ENCODE peak calls at places on chromosomes 12 and 14, in four cellular contexts. Q, L, N and G are unnamed samples.

GRCh38 chr14:22478670-22479069 is 110.4 kb downstream of the DAD1 start:
- DNase-seq in N (no peak), L (no peak), Q (no peak), G (no peak)

GRCh38 chr14:93464271-93464670 is 33.5 kb downstream of the UNC79 start:
- DNase-seq in N (no peak), Q (peak), L (no peak), G (no peak)

GRCh38 chr12:105369014-105369413 is 38.5 kb downstream of the C12orf75 start:
- DNase-seq in L (no peak), N (no peak), Q (no peak), G (no peak)

GRCh38 chr14:65352964-65353530 is 59.5 kb upstream of the FUT8 start:
- DNase-seq in L (no peak), Q (no peak), N (no peak), G (no peak)

GRCh38 chr12:78085562-78086182 is 255.0 kb downstream of the NAV3 start:
- DNase-seq in N (no peak), L (no peak), Q (no peak), G (no peak)

GRCh38 chr12:114479831-114480230 is 73.9 kb upstream of the TBX5 start:
- DNase-seq in Q (no peak), N (no peak), L (peak), G (no peak)

GRCh38 chr14:104680806-104681688 is 8.4 kb upstream of the INF2 start:
- DNase-seq in Q (no peak), L (no peak), N (no peak), G (peak)

GRCh38 chr14:76708771-76709170 is 52.5 kb upstream of the VASH1 start:
- DNase-seq in Q (no peak), N (no peak), L (peak), G (no peak)

GRCh38 chr12:28872654-28873268 is 276.3 kb upstream of the FAR2 start:
- DNase-seq in Q (peak), N (no peak), L (peak), G (peak)

GRCh38 chr14:29627141-29627540 is 300.5 kb downstream of the PRKD1 start:
- DNase-seq in L (no peak), Q (no peak), N (no peak), G (no peak)

GRCh38 chr12:15631007-15631715 is 158.0 kb downstream of the EPS8 start:
- DNase-seq in L (no peak), N (no peak), Q (no peak), G (no peak)

GRCh38 chr14:51849095-51849494 is 11.3 kb upstream of the GNG2 start:
- DNase-seq in N (no peak), L (no peak), Q (no peak), G (no peak)

GRCh38 chr14:57314690-57315089 is 45.9 kb downstream of the AP5M1 start:
- DNase-seq in Q (no peak), N (no peak), L (no peak), G (no peak)

GRCh38 chr12:108846320-108846719 is 11.1 kb downstream of the SSH1 start:
- DNase-seq in L (no peak), Q (peak), N (no peak), G (no peak)

GRCh38 chr12:108850854-108851573 is 6.4 kb downstream of the SSH1 start:
- DNase-seq in N (peak), L (no peak), Q (peak), G (no peak)

GRCh38 chr12:108852674-108853073 is 4.7 kb downstream of the SSH1 start:
- DNase-seq in Q (no peak), N (no peak), L (no peak), G (no peak)

GRCh38 chr12:108847705-108848104 is 9.7 kb downstream of the SSH1 start:
- DNase-seq in N (no peak), L (no peak), Q (no peak), G (no peak)

GRCh38 chr12:108849653-108850052 is 7.7 kb downstream of the SSH1 start:
- DNase-seq in L (no peak), Q (peak), N (no peak), G (no peak)
- TF ChIP-seq TCF12 in L (no peak), Q (peak), N (no peak), G (no peak)

GRCh38 chr12:122023339-122024131 is 1.9 kb downstream of the BCL7A start:
- DNase-seq in Q (peak), N (no peak), L (peak), G (peak)
- TF ChIP-seq JUND in Q (no peak), N (no peak), L (no peak), G (no peak)

DNA sequence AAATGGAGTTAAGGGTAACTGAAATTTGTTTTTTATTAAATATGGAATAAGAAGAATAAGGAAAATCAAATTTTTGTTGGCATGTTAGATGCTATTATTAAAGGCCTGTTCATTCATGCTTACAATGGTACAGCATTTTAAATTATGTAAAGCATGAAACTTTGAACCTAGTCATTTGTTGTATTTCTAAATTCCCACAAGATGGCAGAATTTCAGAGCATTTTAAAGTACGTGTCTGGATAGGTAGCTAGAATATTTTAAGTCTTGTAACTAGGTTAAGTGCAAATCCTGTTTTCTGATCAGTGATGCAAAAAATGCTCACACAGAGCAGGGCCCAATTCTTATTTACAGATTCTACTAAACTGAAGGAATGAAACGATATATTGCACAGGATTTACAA is 585.6 kb upstream of the MIS18BP1 start:
- DNase-seq in N (peak), L (no peak), Q (no peak), G (no peak)
- TF ChIP-seq TCF12 in N (no peak), L (no peak), Q (no peak), G (no peak)

DNA sequence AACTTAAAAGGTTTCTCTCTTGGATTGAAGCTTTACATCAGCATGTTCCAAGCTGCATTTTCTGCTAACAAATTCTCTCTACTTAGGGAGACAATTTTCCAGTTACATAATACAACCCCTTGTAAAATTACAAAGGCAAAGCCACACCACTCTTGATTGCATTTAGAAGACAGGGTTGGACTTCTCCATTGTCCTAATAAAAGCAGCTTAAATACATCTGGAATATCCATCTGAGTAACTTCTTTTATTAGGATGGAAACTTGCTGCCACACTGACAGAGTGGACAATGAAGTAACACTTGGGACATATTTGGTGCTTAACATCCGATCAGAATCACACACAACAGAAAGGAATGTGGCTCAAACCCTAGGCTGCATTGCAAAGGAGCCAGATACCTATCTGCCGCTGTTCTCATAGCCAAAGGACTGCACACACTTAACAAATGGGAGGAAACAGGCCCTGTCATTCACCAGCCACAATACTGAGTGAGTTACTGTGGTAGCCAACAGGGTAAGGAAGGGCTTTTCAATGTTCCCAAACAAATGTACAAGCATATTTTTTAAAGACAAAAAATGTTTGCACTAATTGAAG is 157.2 kb downstream of the PAX9 start:
- DNase-seq in N (no peak), L (no peak), Q (no peak), G (no peak)
- TF ChIP-seq JUND in N (no peak), L (no peak), Q (no peak), G (no peak)

DNA sequence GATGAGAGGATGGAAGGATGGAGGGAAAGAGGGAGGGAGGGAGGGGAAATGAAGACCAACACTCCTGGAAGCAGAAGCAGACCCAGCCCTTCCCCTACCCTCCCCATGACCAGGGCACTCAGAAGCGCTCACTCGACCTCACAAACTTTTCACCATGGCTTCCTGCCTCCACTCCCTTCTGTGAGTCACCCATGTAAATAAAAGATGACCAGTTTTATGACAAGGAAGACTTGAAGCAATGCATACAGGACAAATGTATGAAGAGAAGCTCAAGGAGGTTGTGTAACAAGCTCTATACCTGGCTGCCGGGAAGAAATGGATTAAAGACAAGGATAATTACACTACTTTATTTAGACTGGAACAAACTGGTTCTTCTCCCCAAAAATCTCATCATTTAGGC is 63.8 kb downstream of the CDC42BPB start:
- DNase-seq in L (no peak), Q (no peak), N (no peak), G (peak)
- TF ChIP-seq TCF12 in L (no peak), Q (no peak), N (no peak), G (no peak)